ENCODE peak calls at places on chromosomes 11 and 22, in five cellular contexts. M is NB4, L is foreskin fibroblast, I is prostate gland, P is astrocyte of the spinal cord. O is an unnamed sample.

GRCh38 chr11:7514099-7514725 is 413 bp downstream of the PPFIBP2 start:
- DNase-seq in I (peak), M (peak), P (no peak), L (no peak), O (no peak)

GRCh38 chr11:110479445-110480101 is 49.8 kb downstream of the FDX1 start:
- DNase-seq in M (peak), I (no peak), L (no peak), P (peak), O (peak)

GRCh38 chr11:95531116-95531515 is 258.5 kb downstream of the FAM76B start:
- DNase-seq in L (peak), P (no peak), M (peak), I (no peak), O (no peak)

GRCh38 chr11:69491071-69492031 is 9.9 kb downstream of the LINC01488 start:
- DNase-seq in I (no peak), P (no peak), M (no peak), L (no peak), O (no peak)

GRCh38 chr11:69280451-69280850 is 13.5 kb upstream of the MYEOV start:
- DNase-seq in L (no peak), P (peak), I (no peak), M (no peak), O (peak)

GRCh38 chr22:42883121-42883520 is 26.0 kb upstream of the ARFGAP3 start:
- DNase-seq in L (no peak), I (no peak), P (no peak), M (no peak), O (no peak)

GRCh38 chr11:64078294-64078693 is 42.6 kb downstream of the FLRT1 start:
- DNase-seq in P (no peak), I (no peak), M (no peak), L (no peak), O (no peak)

GRCh38 chr22:35540600-35541253 is at the start of gene RASD2:
- DNase-seq in M (peak), P (no peak), L (no peak), I (peak), O (no peak)

GRCh38 chr11:102580185-102580951 is 44.8 kb downstream of the MMP20 start:
- DNase-seq in L (no peak), M (no peak), P (no peak), I (no peak), O (no peak)

GRCh38 chr11:75260396-75260795 is 19.8 kb downstream of the TPBGL start:
- DNase-seq in I (no peak), M (no peak), P (no peak), L (no peak), O (no peak)

GRCh38 chr11:45864041-45864440 is 16.8 kb downstream of the CRY2 start:
- DNase-seq in M (no peak), I (no peak), L (no peak), P (no peak), O (no peak)

GRCh38 chr11:1219446-1219835 is 3.4 kb upstream of the MUC5B start:
- DNase-seq in P (no peak), M (no peak), I (no peak), L (no peak), O (no peak)

GRCh38 chr11:792535-792821 is 2.6 kb upstream of the CEND1 start:
- DNase-seq in I (no peak), P (no peak), L (no peak), M (no peak), O (no peak)

GRCh38 chr22:23204541-23205157 is 24.3 kb downstream of the BCR start:
- DNase-seq in M (no peak), P (no peak), I (no peak), L (no peak), O (no peak)

GRCh38 chr22:44450503-44450902 is 47.5 kb downstream of the RTL6 start:
- DNase-seq in L (no peak), M (no peak), P (no peak), I (no peak), O (no peak)

GRCh38 chr11:76219243-76219642 is 12.9 kb upstream of the WNT11 start:
- DNase-seq in L (no peak), I (no peak), M (no peak), P (no peak), O (no peak)

GRCh38 chr22:38719196-38719595 is 13.5 kb downstream of the GTPBP1 start:
- DNase-seq in P (no peak), I (no peak), M (no peak), L (no peak), O (no peak)

GRCh38 chr11:107457205-107457557 is 444 bp downstream of the CWF19L2 start:
- DNase-seq in P (no peak), L (no peak), M (peak), I (no peak), O (peak)

GRCh38 chr11:122319842-122320555 is 204.0 kb upstream of the BLID start:
- DNase-seq in L (no peak), M (peak), P (no peak), I (no peak), O (no peak)

GRCh38 chr11:60345489-60345888 is 18.4 kb downstream of the MS4A6E start:
- DNase-seq in M (peak), I (no peak), L (no peak), P (no peak), O (peak)

GRCh38 chr22:34993548-34993947 is 72.4 kb upstream of the ISX start:
- DNase-seq in I (no peak), M (no peak), P (no peak), L (no peak), O (no peak)

GRCh38 chr11:64294665-64295289 is 3.7 kb downstream of the KCNK4 start:
- DNase-seq in P (no peak), L (no peak), I (no peak), M (no peak), O (peak)

GRCh38 chr22:20550851-20551744 is 43.7 kb downstream of the MED15 start:
- DNase-seq in M (no peak), P (peak), L (peak), I (no peak), O (peak)

GRCh38 chr11:86910592-86910991 is 44.6 kb downstream of the FZD4 start:
- DNase-seq in P (no peak), I (no peak), M (no peak), L (no peak), O (no peak)
- H3K4me3 ChIP-seq in P (no peak), I (no peak), M (no peak), L (no peak), O (no peak)

DNA sequence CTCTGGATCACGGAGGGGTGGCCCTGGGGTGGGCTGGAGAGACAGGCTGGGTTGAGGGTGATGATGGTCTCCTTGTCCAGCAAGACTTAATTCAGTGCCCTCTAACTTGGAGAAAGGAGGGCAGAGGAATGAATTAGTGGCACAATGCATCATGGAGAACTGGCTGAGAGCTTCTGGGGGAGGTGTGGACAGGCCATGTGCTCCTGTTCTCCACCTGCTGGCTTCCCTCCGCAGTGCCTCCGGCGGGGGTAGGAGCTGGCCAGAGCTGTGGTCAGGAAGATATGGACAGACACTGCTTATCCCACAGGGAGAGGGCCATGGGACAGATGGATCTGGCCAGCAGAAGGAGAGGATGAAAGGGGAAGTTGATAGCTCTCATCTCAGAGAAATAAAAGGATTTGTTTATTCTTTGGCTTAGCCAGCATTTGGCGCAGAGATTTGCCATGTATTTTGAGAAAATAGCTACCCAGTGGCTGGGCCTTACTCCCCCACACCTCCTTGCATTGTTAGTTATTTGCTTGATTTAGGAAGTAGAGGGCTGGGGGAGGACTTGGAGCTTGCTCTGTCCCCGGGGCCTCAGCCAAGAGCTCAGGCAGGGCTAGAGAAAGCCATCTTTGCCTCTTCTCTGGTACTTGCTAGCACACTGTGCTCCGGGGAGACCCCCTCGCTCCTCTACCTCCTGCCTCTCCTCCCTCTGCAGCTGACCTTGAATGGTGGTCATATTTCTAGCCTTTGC is 93.2 kb downstream of the SCN3B start:
- DNase-seq in L (no peak), P (peak), M (peak), I (no peak), O (peak)
- H3K4me3 ChIP-seq in L (peak), P (no peak), M (no peak), I (peak), O (no peak)

GRCh38 chr22:17436382-17436951 is 67.2 kb downstream of the CECR2 start:
- DNase-seq in L (no peak), M (peak), P (peak), I (no peak), O (peak)
- H3K4me3 ChIP-seq in L (no peak), M (no peak), P (no peak), I (no peak), O (no peak)

DNA sequence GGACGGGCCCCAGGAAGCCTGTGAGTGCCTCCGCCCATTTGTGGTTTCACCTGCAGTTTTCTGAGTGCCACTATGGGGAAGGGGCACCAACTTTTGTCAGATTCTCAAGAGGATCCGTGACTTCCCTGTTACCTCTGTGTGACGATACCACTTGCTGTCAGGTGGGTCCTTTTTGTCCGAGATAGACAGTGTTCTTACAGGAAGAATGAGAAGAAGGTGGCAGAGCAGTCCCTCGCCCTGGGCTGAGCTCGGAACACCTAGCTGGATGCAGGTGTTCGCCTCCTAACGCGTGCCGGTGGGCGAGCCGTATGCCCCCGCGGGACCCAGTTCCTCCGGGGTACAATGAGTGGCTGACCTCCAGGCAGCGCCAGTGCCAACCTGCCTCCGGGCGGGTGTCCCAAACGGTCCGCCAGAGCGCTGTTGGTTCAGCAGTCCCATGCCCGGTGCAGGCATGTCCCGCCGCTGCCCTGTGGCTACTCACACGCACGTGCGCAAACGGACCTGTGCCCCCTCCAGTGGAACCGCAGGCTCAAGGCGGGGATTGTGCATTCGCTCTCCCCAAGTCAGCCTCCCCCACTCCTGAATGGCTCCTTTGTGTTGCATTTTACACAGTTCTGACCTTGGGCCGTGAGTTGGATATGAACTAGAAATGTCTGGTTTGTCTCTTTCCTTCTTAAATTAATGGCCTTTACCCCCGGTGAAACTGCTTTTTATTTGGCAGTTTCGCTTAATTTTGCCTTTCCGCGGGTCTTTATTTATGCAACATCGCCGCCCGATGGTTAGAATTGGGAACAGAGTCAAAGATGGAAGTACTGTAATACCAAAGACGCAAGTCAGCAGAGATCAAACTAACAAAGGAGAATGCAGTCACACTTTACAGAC is 1.1 kb upstream of the ABTB2 start:
- DNase-seq in P (peak), I (peak), M (peak), L (peak), O (peak)
- H3K4me3 ChIP-seq in P (peak), I (peak), M (peak), L (peak), O (peak)

DNA sequence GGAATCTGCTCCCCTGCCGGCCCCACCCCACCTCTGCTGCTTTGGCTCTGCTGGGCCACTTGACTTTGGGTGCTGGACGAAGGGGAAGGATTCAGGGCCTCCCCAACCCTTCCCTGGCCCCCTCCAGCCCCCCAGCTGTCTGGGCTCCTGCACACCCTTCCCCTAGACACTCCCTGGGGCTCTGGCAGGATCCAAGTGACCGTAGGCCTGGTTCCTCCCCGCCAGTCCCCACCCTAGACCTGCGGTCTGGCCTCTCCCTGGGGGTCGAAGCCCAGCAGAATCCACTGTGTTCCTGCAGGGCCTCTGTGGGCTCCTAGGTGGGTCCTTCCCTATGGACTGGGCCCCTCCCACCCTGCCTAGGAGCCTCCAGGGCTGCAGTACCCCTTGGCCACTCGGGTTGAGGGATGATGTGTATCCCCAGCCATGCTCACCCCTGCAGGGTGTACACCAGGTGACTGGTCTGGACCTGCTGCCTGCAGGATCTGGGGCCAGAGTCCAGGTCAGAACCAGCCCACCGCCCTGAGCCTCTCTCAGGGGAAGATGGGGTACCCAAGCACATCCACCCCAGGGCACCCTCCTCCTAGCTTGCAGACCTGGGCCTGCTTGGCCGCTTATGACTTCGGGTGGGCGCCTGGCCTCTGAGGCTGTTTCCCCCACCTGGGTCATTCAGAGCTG is 5.6 kb downstream of the PIM3 start:
- DNase-seq in M (no peak), I (no peak), P (no peak), L (no peak), O (no peak)
- H3K4me3 ChIP-seq in M (no peak), I (no peak), P (no peak), L (no peak), O (no peak)

GRCh38 chr11:65898656-65899355 is 1.4 kb downstream of the FOSL1 start:
- DNase-seq in I (no peak), L (no peak), M (no peak), P (no peak), O (peak)

GRCh38 chr11:65899356-65900124 is 648 bp downstream of the FOSL1 start:
- DNase-seq in M (peak), L (peak), I (no peak), P (peak), O (peak)

GRCh38 chr11:65903068-65903481 is 2.9 kb upstream of the FOSL1 start:
- DNase-seq in P (peak), I (no peak), L (peak), M (peak), O (peak)

GRCh38 chr11:65900125-65900898 is at the start of gene FOSL1:
- DNase-seq in I (peak), L (peak), P (peak), M (peak), O (peak)

GRCh38 chr11:65900899-65901180 is 652 bp upstream of the FOSL1 start:
- DNase-seq in M (no peak), I (no peak), P (no peak), L (no peak), O (no peak)
- H3K4me3 ChIP-seq in M (no peak), I (no peak), P (no peak), L (peak), O (no peak)

GRCh38 chr11:67378544-67378943 is 5.1 kb upstream of the CLCF1 start:
- DNase-seq in P (no peak), I (no peak), L (no peak), M (no peak), O (no peak)
- H3K4me3 ChIP-seq in P (no peak), I (no peak), L (no peak), M (no peak), O (no peak)

GRCh38 chr11:131370901-131371790 is 731 bp downstream of the NTM start:
- DNase-seq in P (no peak), I (no peak), M (no peak), L (no peak), O (no peak)
- H3K4me3 ChIP-seq in P (no peak), I (no peak), M (no peak), L (no peak), O (no peak)

DNA sequence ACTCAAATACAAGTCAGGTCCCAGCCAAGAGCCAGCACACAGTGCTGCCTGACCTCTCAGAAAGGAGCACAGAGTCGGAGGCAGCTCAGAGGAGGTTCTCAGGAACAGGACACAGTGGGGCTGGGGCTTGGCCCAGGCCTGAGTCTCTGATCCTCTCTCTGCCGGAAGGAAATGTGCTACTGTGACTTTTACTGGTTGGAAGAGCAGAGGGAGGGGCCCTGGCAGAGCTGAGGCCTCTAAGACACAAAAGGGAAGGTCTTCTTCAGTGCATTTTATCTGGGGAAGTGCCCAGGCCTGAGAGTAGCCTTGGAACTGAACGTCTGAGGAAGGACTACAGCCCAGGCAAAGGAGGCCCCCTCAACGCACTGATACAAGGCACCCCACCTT is 16.2 kb upstream of the CASTOR1 start:
- DNase-seq in P (no peak), M (peak), L (no peak), I (no peak), O (peak)
- H3K4me3 ChIP-seq in P (no peak), M (no peak), L (no peak), I (no peak), O (no peak)

O was measured in choroid plexus epithelial cell.